ENCODE peak calls at places on chromosomes 12 and 14, in six cellular contexts. D is lower lobe of right lung, X is endodermal cell, K is K562, H is ascending aorta, Y is AG10803. E is an unnamed sample.
A peak's percentile ranks its signal among the peaks of the same experiment; 100 is the strongest.

GRCh38 chr12:59715434-59715833 is 119.6 kb downstream of the SLC16A7 start:
- DNase-seq in H (no peak), X (no peak), Y (no peak), D (no peak), K (no peak), E (no peak)

GRCh38 chr12:132429932-132430643 is 59.9 kb upstream of the FBRSL1 start:
- DNase-seq in K (peak; percentile 78), X (peak; percentile 92), H (no peak), D (peak; percentile 64), Y (no peak), E (no peak)

GRCh38 chr12:121668750-121669524 is 517 bp downstream of the MORN3 start:
- DNase-seq in Y (peak; percentile 23), D (no peak), H (no peak), X (peak; percentile 94), K (peak; percentile 40), E (peak; percentile 79)

GRCh38 chr14:70808402-70809237 is 693 bp downstream of the MAP3K9 start:
- DNase-seq in X (peak; percentile 86), K (no peak), Y (no peak), D (peak; percentile 67), H (no peak), E (peak; percentile 41)

GRCh38 chr12:69534389-69534822 is 50.9 kb upstream of the CCT2 start:
- DNase-seq in X (peak; percentile 91), D (peak; percentile 39), Y (peak; percentile 99), K (no peak), H (peak; percentile 89), E (peak; percentile 20)

GRCh38 chr12:1920971-1921370 is 2.5 kb upstream of the CACNA2D4 start:
- DNase-seq in K (no peak), D (peak; percentile 78), X (peak; percentile 42), Y (no peak), H (peak; percentile 65), E (peak; percentile 50)

GRCh38 chr12:90548595-90548994 is 406.4 kb downstream of the CCER1 start:
- DNase-seq in D (no peak), H (no peak), X (no peak), K (no peak), Y (no peak), E (no peak)

GRCh38 chr12:122076743-122077495 is 1.6 kb upstream of the MLXIP start:
- DNase-seq in K (no peak), H (no peak), Y (no peak), D (no peak), X (no peak), E (no peak)

GRCh38 chr14:55781046-55781445 is 201.0 kb downstream of the KTN1 start:
- DNase-seq in Y (no peak), D (no peak), X (no peak), H (no peak), K (no peak), E (no peak)

GRCh38 chr14:33110737-33111443 is 172.2 kb downstream of the NPAS3 start:
- DNase-seq in X (peak; percentile 46), Y (no peak), D (no peak), H (no peak), K (no peak), E (no peak)

GRCh38 chr14:101105045-101105444 is 201.5 kb upstream of the RTL1 start:
- DNase-seq in Y (no peak), H (peak; percentile 8), D (no peak), X (peak; percentile 30), K (no peak), E (no peak)

GRCh38 chr12:57474430-57474829 is 5.2 kb downstream of the ARHGAP9 start:
- DNase-seq in H (no peak), K (no peak), X (no peak), Y (no peak), D (no peak), E (no peak)

GRCh38 chr12:75658826-75659823 is 147.7 kb upstream of the KRR1 start:
- DNase-seq in K (no peak), X (no peak), D (no peak), H (no peak), Y (peak; percentile 70), E (no peak)

GRCh38 chr14:78450945-78451344 is 280.8 kb downstream of the NRXN3 start:
- DNase-seq in Y (no peak), X (no peak), K (no peak), H (no peak), D (no peak), E (no peak)

GRCh38 chr12:50403001-50403440 is 2.3 kb downstream of the LARP4 start:
- DNase-seq in D (no peak), K (no peak), X (no peak), Y (no peak), H (no peak), E (no peak)

GRCh38 chr14:101665478-101666078 is 95.9 kb upstream of the PPP2R5C start:
- DNase-seq in Y (peak; percentile 26), X (peak; percentile 86), K (peak; percentile 13), D (no peak), H (no peak), E (peak; percentile 75)

GRCh38 chr12:120496353-120497340 is 734 bp downstream of the DYNLL1 start:
- DNase-seq in K (peak; percentile 89), H (peak; percentile 80), D (peak; percentile 79), X (peak; percentile 85), Y (peak; percentile 38), E (peak; percentile 41)

GRCh38 chr14:105865266-105865903 is 339.0 kb downstream of the TMEM121 start:
- DNase-seq in H (peak; percentile 56), Y (no peak), K (no peak), D (no peak), X (peak; percentile 3), E (no peak)

GRCh38 chr14:67487937-67488893 is at the start of gene TMEM229B:
- DNase-seq in K (no peak), D (peak; percentile 64), H (no peak), Y (no peak), X (no peak), E (no peak)

GRCh38 chr12:110937104-110937641 is 16.8 kb upstream of the MYL2 start:
- DNase-seq in K (peak; percentile 77), Y (peak; percentile 17), D (peak; percentile 75), H (no peak), X (peak; percentile 98), E (peak; percentile 80)

GRCh38 chr14:56331815-56332214 is 213.6 kb downstream of the PELI2 start:
- DNase-seq in Y (no peak), K (no peak), H (no peak), D (no peak), X (no peak), E (no peak)

GRCh38 chr14:89755816-89756215 is 198.7 kb downstream of the EFCAB11 start:
- DNase-seq in X (no peak), K (no peak), Y (no peak), H (no peak), D (no peak), E (no peak)

GRCh38 chr12:15956413-15957185 is 45.5 kb downstream of the DERA start:
- DNase-seq in H (no peak), D (no peak), X (no peak), K (no peak), Y (no peak), E (no peak)

GRCh38 chr14:38042356-38042755 is 165.3 kb upstream of the SSTR1 start:
- DNase-seq in X (peak; percentile 54), Y (peak; percentile 79), D (no peak), K (no peak), H (no peak), E (no peak)

GRCh38 chr14:79502101-79502750 is 709.1 kb downstream of the DIO2 start:
- DNase-seq in Y (no peak), H (no peak), K (no peak), X (peak; percentile 51), D (no peak), E (no peak)

GRCh38 chr12:108176292-108176691 is 47.2 kb downstream of the WSCD2 start:
- DNase-seq in Y (no peak), D (no peak), K (no peak), H (no peak), X (no peak), E (no peak)

GRCh38 chr12:80419660-80420059 is 24.4 kb upstream of the PTPRQ start:
- DNase-seq in Y (peak; percentile 47), K (no peak), X (no peak), H (no peak), D (no peak), E (no peak)

GRCh38 chr12:64691793-64692583 is 67.2 kb downstream of the GNS start:
- DNase-seq in K (no peak), H (no peak), X (no peak), D (no peak), Y (no peak), E (no peak)

GRCh38 chr12:27771470-27772327 is 8.3 kb upstream of the KLHL42 start:
- DNase-seq in Y (no peak), H (no peak), K (no peak), X (no peak), D (no peak), E (no peak)

GRCh38 chr14:54574528-54574927 is 7.6 kb downstream of the SAMD4A start:
- DNase-seq in X (no peak), H (no peak), D (no peak), K (no peak), Y (peak; percentile 75), E (no peak)

GRCh38 chr12:90827567-90827966 is 127.4 kb downstream of the CCER1 start:
- DNase-seq in D (no peak), H (no peak), X (no peak), K (no peak), Y (no peak), E (no peak)

DNA sequence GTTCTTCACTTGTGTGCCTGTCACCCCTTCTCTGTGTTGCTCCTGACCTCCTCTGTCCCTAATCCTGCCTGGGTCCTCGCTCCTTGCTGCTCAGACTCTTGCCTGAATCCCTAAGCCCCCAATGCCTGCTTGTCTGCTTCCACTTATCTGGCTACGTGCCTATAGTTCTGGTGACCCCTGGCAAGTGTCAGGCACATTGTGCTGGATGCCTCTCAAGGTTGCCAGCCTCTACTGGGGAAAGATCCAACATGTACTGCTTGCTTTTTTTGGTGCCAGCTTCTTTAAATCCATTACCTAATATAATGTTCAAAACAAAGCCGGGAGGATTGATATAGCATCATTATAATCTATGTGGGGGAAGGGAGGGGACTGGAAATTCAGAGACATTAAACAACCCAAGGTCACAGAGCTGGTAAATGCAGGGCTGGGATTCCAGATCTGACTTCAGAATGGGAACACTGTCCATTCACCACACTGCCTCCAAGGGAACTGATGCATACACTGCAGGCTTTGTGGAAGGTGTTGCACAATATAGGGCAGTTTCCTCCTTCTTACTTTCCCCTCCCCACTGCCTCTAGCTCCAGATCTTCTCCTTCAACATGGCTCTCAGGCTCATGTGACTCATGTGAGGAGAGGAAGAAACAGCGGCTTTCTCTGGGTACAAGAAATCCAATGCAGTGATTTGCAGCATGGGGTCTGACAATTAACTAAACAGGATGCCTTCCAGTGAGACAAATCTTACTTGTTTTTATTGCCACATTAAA is 447.8 kb upstream of the CCDC196 start:
- DNase-seq in X (no peak), D (no peak), Y (peak; percentile 83), K (no peak), H (peak; percentile 63), E (no peak)
- TF ChIP-seq CTCF in X (no peak), D (no peak), Y (peak; percentile 53), K (no peak), H (no peak), E (no peak)

GRCh38 chr12:104825408-104825807 is 132.7 kb downstream of the SLC41A2 start:
- DNase-seq in H (no peak), K (peak; percentile 25), D (no peak), X (peak; percentile 66), Y (no peak), E (no peak)
- TF ChIP-seq CTCF in H (no peak), K (peak; percentile 70), D (peak; percentile 11), X (peak; percentile 65), Y (peak; percentile 34), E (no peak)

GRCh38 chr14:69288001-69288771 is 28.2 kb downstream of the GALNT16 start:
- DNase-seq in K (no peak), D (no peak), H (peak; percentile 70), X (peak; percentile 58), Y (peak; percentile 92), E (peak; percentile 23)
- TF ChIP-seq CTCF in K (peak; percentile 39), D (peak; percentile 32), H (peak; percentile 7), X (peak; percentile 48), Y (peak; percentile 57), E (no peak)

GRCh38 chr12:11513288-11513687 is 117.9 kb upstream of the PRB2 start:
- DNase-seq in H (no peak), Y (no peak), K (no peak), X (peak; percentile 72), D (no peak), E (peak; percentile 19)
- TF ChIP-seq CTCF in H (no peak), Y (no peak), K (peak; percentile 20), X (peak; percentile 66), D (no peak), E (no peak)

E was measured in endothelial cell.